ENCODE peak calls at places on chromosome 17, in four cellular contexts. One of them, this sample, is unnamed.

GRCh38 chr17:48718162-48718780 is 4.0 kb downstream of the PRAC1 start:
- DNase-seq in MM.1S: no peak
- DNase-seq in PC-3: peak
- DNase-seq in GM23338: peak
- DNase-seq in this sample: peak

GRCh38 chr17:7972131-7972785 is 30.2 kb upstream of the GUCY2D start:
- DNase-seq in MM.1S: no peak
- DNase-seq in PC-3: no peak
- DNase-seq in GM23338: no peak
- DNase-seq in this sample: no peak

GRCh38 chr17:83062011-83062817 is 17.2 kb upstream of the METRNL start:
- DNase-seq in MM.1S: no peak
- DNase-seq in PC-3: no peak
- DNase-seq in GM23338: no peak
- DNase-seq in this sample: no peak

GRCh38 chr17:82691714-82692113 is 6.8 kb downstream of the RAB40B start:
- DNase-seq in MM.1S: no peak
- DNase-seq in PC-3: no peak
- DNase-seq in GM23338: no peak
- DNase-seq in this sample: no peak

GRCh38 chr17:43736389-43736788 is 22.2 kb downstream of the SOST start:
- DNase-seq in MM.1S: no peak
- DNase-seq in PC-3: no peak
- DNase-seq in GM23338: no peak
- DNase-seq in this sample: no peak

GRCh38 chr17:16214190-16215001 is 938 bp downstream of the NCOR1 start:
- DNase-seq in MM.1S: no peak
- DNase-seq in PC-3: peak
- DNase-seq in GM23338: no peak
- DNase-seq in this sample: peak

GRCh38 chr17:75832164-75832651 is 12.0 kb downstream of the UNC13D start:
- DNase-seq in MM.1S: no peak
- DNase-seq in PC-3: peak
- DNase-seq in GM23338: no peak
- DNase-seq in this sample: no peak

GRCh38 chr17:3585826-3586225 is 23.4 kb downstream of the TRPV1 start:
- DNase-seq in MM.1S: no peak
- DNase-seq in PC-3: no peak
- DNase-seq in GM23338: no peak
- DNase-seq in this sample: no peak

GRCh38 chr17:70905796-70906195 is 736.5 kb downstream of the KCNJ2 start:
- DNase-seq in MM.1S: no peak
- DNase-seq in PC-3: peak
- DNase-seq in GM23338: no peak
- DNase-seq in this sample: no peak

GRCh38 chr17:48529191-48529979 is 1.4 kb downstream of the HOXB1 start:
- DNase-seq in MM.1S: no peak
- DNase-seq in PC-3: no peak
- DNase-seq in GM23338: no peak
- DNase-seq in this sample: no peak

GRCh38 chr17:28381141-28381825 is 9.8 kb downstream of the SARM1 start:
- DNase-seq in MM.1S: no peak
- DNase-seq in PC-3: no peak
- DNase-seq in GM23338: peak
- DNase-seq in this sample: peak

GRCh38 chr17:82243648-82244412 is 15.0 kb downstream of the SLC16A3 start:
- DNase-seq in MM.1S: no peak
- DNase-seq in PC-3: peak
- DNase-seq in GM23338: no peak
- DNase-seq in this sample: no peak

GRCh38 chr17:64262422-64263260 is at the start of gene TEX2:
- DNase-seq in MM.1S: peak
- DNase-seq in PC-3: peak
- DNase-seq in GM23338: peak
- DNase-seq in this sample: peak

GRCh38 chr17:44829558-44830358 is at the start of gene GJC1:
- DNase-seq in MM.1S: peak
- DNase-seq in PC-3: peak
- DNase-seq in GM23338: peak
- DNase-seq in this sample: peak
- TF ChIP-seq EZH2phosphoT487 in MM.1S: no peak
- TF ChIP-seq EZH2phosphoT487 in PC-3: no peak
- TF ChIP-seq EZH2phosphoT487 in GM23338: no peak
- TF ChIP-seq EZH2phosphoT487 in this sample: no peak

DNA sequence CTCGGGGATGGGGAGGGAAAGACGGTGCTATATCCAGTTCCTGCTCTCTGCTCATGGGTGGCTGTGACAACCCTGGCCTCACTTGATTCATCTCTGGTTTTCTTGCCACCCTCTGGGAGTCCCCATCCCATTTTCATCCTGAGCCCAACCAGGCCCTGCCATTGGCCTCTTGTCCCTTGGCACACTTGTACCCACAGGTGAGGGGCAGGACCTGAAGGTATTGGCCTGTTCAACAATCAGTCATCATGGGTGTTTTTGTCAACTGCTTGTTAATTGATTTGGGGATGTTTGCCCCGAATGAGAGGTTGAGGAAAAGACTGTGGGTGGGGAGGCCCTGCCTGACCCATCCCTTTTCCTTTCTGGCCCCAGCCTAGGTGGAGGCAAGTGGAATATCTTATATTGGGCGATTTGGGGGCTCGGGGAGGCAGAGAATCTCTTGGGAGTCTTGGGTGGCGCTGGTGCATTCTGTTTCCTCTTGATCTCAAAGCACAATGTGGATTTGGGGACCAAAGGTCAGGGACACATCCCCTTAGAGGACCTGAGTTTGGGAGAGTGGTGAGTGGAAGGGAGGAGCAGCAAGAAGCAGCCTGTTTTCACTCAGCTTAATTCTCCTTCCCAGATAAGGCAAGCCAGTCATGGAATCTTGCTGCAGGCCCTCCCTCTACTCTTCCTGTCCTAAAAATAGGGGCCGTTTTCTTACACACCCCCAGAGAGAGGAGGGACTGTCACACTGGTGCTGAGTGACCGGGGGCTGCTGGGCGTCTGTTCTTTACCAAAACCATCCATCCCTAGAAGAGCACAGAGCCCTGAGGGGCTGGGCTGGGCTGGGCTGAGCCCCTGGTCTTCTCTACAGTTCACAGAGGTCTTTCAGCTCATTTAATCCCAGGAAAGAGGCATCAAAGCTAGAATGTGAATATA is 4.8 kb upstream of the LASP1NB start:
- DNase-seq in MM.1S: no peak
- DNase-seq in PC-3: no peak
- DNase-seq in GM23338: no peak
- DNase-seq in this sample: no peak
- H3K27ac ChIP-seq in MM.1S: no peak
- H3K27ac ChIP-seq in PC-3: no peak
- H3K27ac ChIP-seq in GM23338: peak
- H3K27ac ChIP-seq in this sample: no peak

GRCh38 chr17:35185849-35186248 is 8.3 kb downstream of the SLC35G3 start:
- DNase-seq in MM.1S: no peak
- DNase-seq in PC-3: no peak
- DNase-seq in GM23338: no peak
- DNase-seq in this sample: no peak

GRCh38 chr17:35187481-35187880 is 6.7 kb downstream of the SLC35G3 start:
- DNase-seq in MM.1S: no peak
- DNase-seq in PC-3: no peak
- DNase-seq in GM23338: no peak
- DNase-seq in this sample: no peak

GRCh38 chr17:35184274-35184673 is 9.9 kb downstream of the SLC35G3 start:
- DNase-seq in MM.1S: no peak
- DNase-seq in PC-3: no peak
- DNase-seq in GM23338: peak
- DNase-seq in this sample: no peak

GRCh38 chr17:35188111-35188510 is 6.1 kb downstream of the SLC35G3 start:
- DNase-seq in MM.1S: no peak
- DNase-seq in PC-3: no peak
- DNase-seq in GM23338: no peak
- DNase-seq in this sample: no peak

DNA sequence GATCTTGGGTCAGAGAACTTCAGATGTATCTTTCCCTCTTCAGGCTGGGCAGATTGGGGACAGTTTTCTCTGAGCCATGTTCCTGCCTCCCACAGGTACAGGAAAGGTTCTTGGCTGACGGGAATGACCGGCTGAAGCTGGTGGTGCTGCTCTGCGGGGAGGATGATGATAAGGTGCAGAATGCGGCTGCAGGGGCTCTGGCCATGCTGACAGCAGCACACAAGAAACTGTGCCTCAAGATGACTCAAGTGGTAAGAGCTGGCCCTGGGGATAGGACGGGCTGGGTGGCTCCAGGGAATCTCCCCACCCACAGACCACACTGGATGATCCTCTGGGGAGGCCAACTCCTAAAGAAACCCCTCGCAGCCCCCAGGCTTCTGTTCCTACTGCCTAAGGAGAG is 10.9 kb downstream of the SLC35G3 start:
- DNase-seq in MM.1S: no peak
- DNase-seq in PC-3: no peak
- DNase-seq in GM23338: no peak
- DNase-seq in this sample: no peak
- TF ChIP-seq EZH2phosphoT487 in MM.1S: no peak
- TF ChIP-seq EZH2phosphoT487 in PC-3: no peak
- TF ChIP-seq EZH2phosphoT487 in GM23338: no peak
- TF ChIP-seq EZH2phosphoT487 in this sample: no peak

DNA sequence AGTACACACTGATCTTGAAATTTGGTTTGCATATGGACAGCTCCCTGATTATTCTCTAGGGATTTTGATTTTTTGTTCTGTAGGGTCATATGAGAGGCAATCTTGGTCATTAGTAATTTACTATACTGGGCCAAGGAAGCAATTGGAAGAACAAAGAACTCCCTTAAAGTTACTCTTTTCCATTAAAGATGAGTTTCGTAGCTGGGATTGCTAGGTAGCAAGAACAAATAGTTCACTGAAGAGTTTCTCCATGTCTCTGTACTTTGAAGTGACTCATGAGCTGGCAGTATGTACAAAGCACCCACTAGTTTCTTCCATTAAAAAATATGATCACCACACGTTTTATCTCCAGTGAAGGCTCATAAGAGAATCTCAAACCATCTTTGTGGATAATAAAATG is 6.2 kb upstream of the BCAS3 start:
- DNase-seq in MM.1S: no peak
- DNase-seq in PC-3: no peak
- DNase-seq in GM23338: no peak
- DNase-seq in this sample: no peak
- H3K27ac ChIP-seq in MM.1S: no peak
- H3K27ac ChIP-seq in PC-3: no peak
- H3K27ac ChIP-seq in GM23338: no peak
- H3K27ac ChIP-seq in this sample: no peak

DNA sequence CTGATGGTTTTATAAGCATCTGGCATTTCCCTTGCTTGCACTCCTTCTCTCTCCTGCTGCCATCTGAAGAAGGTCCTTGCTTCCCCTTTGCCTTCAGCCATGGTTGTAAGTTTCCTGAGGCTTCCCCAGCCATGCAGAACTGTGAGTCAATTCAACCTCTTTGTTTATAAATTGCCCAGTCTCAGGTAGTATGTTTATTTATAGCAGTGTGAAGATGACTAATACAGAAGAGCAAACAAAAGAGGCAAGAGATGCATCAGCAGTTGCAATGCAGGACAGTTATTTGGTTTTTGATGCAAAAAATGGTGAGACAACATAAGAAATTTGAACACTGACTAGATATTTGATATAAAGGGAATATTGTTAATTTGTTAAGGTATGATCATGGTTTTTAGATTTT is 16.8 kb downstream of the TMEM100 start:
- DNase-seq in MM.1S: peak
- DNase-seq in PC-3: peak
- DNase-seq in GM23338: no peak
- DNase-seq in this sample: no peak
- TF ChIP-seq EZH2phosphoT487 in MM.1S: no peak
- TF ChIP-seq EZH2phosphoT487 in PC-3: no peak
- TF ChIP-seq EZH2phosphoT487 in GM23338: no peak
- TF ChIP-seq EZH2phosphoT487 in this sample: no peak

DNA sequence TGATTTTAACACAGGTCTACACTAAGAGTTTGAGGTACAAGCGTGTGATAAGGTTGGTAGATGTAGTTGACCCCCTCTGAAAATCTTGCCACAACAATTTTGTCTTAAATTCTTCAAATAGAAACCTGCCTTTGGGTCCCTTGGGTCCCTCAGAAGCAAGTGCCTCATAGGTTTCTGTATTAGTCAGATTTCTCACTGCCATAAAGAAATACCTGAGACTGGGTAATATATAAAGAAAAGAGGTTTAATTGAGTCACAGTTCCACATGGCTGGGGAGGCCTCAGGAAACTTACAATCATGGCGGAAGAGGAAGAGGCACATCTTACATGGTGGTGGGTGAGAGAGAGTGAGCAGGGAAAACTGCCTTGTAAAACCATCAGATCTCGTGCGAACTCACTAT is 301.2 kb downstream of the MAP2K6 start:
- DNase-seq in MM.1S: no peak
- DNase-seq in PC-3: no peak
- DNase-seq in GM23338: no peak
- DNase-seq in this sample: no peak
- H3K27ac ChIP-seq in MM.1S: no peak
- H3K27ac ChIP-seq in PC-3: no peak
- H3K27ac ChIP-seq in GM23338: no peak
- H3K27ac ChIP-seq in this sample: no peak

DNA sequence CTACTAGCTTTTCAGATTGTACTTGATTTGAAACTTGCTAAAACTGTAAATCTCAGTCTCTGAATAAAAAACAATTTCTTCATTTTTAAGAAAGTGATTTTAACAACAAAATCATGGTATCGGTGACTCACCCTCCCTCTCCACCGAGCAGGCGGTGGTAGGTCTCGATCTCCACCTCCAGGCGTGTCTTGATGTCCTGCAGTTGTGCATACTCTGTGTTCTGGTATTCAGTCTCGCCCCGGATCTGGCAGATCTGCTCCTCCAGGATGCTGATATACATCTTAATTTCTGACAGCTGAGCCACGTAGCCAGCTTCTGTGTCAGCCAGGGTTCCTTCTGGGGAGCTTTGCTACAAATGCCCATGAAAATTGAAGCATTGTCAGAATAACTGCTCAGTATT is 15.4 kb upstream of the KRT24 start:
- DNase-seq in MM.1S: no peak
- DNase-seq in PC-3: peak
- DNase-seq in GM23338: no peak
- DNase-seq in this sample: no peak
- TF ChIP-seq EZH2phosphoT487 in MM.1S: no peak
- TF ChIP-seq EZH2phosphoT487 in PC-3: no peak
- TF ChIP-seq EZH2phosphoT487 in GM23338: no peak
- TF ChIP-seq EZH2phosphoT487 in this sample: no peak

GRCh38 chr17:50167371-50167770 is 1.6 kb downstream of the SGCA start:
- DNase-seq in MM.1S: no peak
- DNase-seq in PC-3: no peak
- DNase-seq in GM23338: no peak
- DNase-seq in this sample: no peak
- H3K27ac ChIP-seq in MM.1S: no peak
- H3K27ac ChIP-seq in PC-3: no peak
- H3K27ac ChIP-seq in GM23338: no peak
- H3K27ac ChIP-seq in this sample: no peak

GRCh38 chr17:57004944-57005579 is 27.1 kb downstream of the SCPEP1 start:
- DNase-seq in MM.1S: peak
- DNase-seq in PC-3: peak
- DNase-seq in GM23338: peak
- DNase-seq in this sample: peak

GRCh38 chr17:57001541-57001940 is 23.6 kb downstream of the SCPEP1 start:
- DNase-seq in MM.1S: no peak
- DNase-seq in PC-3: no peak
- DNase-seq in GM23338: peak
- DNase-seq in this sample: no peak

GRCh38 chr17:57006040-57006439 is 28.1 kb downstream of the SCPEP1 start:
- DNase-seq in MM.1S: no peak
- DNase-seq in PC-3: peak
- DNase-seq in GM23338: no peak
- DNase-seq in this sample: no peak

GRCh38 chr17:56997313-56997712 is 19.4 kb downstream of the SCPEP1 start:
- DNase-seq in MM.1S: no peak
- DNase-seq in PC-3: no peak
- DNase-seq in GM23338: no peak
- DNase-seq in this sample: no peak

GRCh38 chr17:57002904-57003303 is 25.0 kb downstream of the SCPEP1 start:
- DNase-seq in MM.1S: no peak
- DNase-seq in PC-3: no peak
- DNase-seq in GM23338: no peak
- DNase-seq in this sample: no peak
- TF ChIP-seq EZH2phosphoT487 in MM.1S: no peak
- TF ChIP-seq EZH2phosphoT487 in PC-3: no peak
- TF ChIP-seq EZH2phosphoT487 in GM23338: no peak
- TF ChIP-seq EZH2phosphoT487 in this sample: no peak

This sample was measured in neural progenitor cell.